ENCODE peak calls at places on chromosomes 2 and 18, in four cellular contexts. One of them, this sample, is unnamed.

GRCh38 chr18:65567372-65567771 is 183.4 kb upstream of the CDH7 start:
- DNase-seq in GM23338: peak; percentile 46
- DNase-seq in HepG2: peak; percentile 7
- DNase-seq in SJSA1: no peak
- DNase-seq in this sample: no peak

GRCh38 chr2:113124984-113125855 is 2.2 kb upstream of the IL1RN start:
- DNase-seq in HepG2: peak; percentile 74
- DNase-seq in SJSA1: no peak
- DNase-seq in GM23338: no peak
- DNase-seq in this sample: no peak

GRCh38 chr2:8534729-8535397 is 147.0 kb upstream of the ID2 start:
- DNase-seq in HepG2: peak; percentile 48
- DNase-seq in GM23338: no peak
- DNase-seq in SJSA1: no peak
- DNase-seq in this sample: no peak

GRCh38 chr18:37533647-37534565 is 31.7 kb downstream of the CELF4 start:
- DNase-seq in HepG2: no peak
- DNase-seq in SJSA1: no peak
- DNase-seq in GM23338: peak; percentile 76
- DNase-seq in this sample: no peak

GRCh38 chr2:27379840-27380625 is 501 bp downstream of the ZNF513 start:
- DNase-seq in SJSA1: peak; percentile 61
- DNase-seq in GM23338: peak; percentile 42
- DNase-seq in HepG2: peak; percentile 81
- DNase-seq in this sample: no peak

GRCh38 chr2:235543126-235543750 is 49.4 kb downstream of the AGAP1 start:
- DNase-seq in SJSA1: no peak
- DNase-seq in HepG2: no peak
- DNase-seq in GM23338: peak; percentile 23
- DNase-seq in this sample: no peak

GRCh38 chr2:136713739-136714138 is 51.6 kb upstream of the THSD7B start:
- DNase-seq in GM23338: no peak
- DNase-seq in HepG2: no peak
- DNase-seq in SJSA1: no peak
- DNase-seq in this sample: no peak

GRCh38 chr2:75464348-75464946 is 96.3 kb downstream of the EVA1A start:
- DNase-seq in HepG2: peak; percentile 39
- DNase-seq in GM23338: no peak
- DNase-seq in SJSA1: no peak
- DNase-seq in this sample: peak; percentile 42

GRCh38 chr2:155733091-155733870 is 599.2 kb downstream of the NR4A2 start:
- DNase-seq in HepG2: no peak
- DNase-seq in GM23338: no peak
- DNase-seq in SJSA1: no peak
- DNase-seq in this sample: peak; percentile 75

GRCh38 chr2:46564811-46565241 is 85.5 kb downstream of the TMEM247 start:
- DNase-seq in SJSA1: no peak
- DNase-seq in GM23338: no peak
- DNase-seq in HepG2: no peak
- DNase-seq in this sample: peak; percentile 51

GRCh38 chr2:98615481-98615880 is 7.1 kb downstream of the UNC50 start:
- DNase-seq in GM23338: peak; percentile 44
- DNase-seq in SJSA1: no peak
- DNase-seq in HepG2: no peak
- DNase-seq in this sample: no peak

GRCh38 chr2:75833386-75833785 is 122.7 kb upstream of the GCFC2 start:
- DNase-seq in HepG2: no peak
- DNase-seq in GM23338: no peak
- DNase-seq in SJSA1: no peak
- DNase-seq in this sample: no peak

GRCh38 chr2:219906114-219906693 is 278.8 kb downstream of the SLC4A3 start:
- DNase-seq in GM23338: no peak
- DNase-seq in SJSA1: no peak
- DNase-seq in HepG2: no peak
- DNase-seq in this sample: peak; percentile 2

GRCh38 chr2:180130403-180130802 is 123.3 kb upstream of the CWC22 start:
- DNase-seq in HepG2: no peak
- DNase-seq in GM23338: no peak
- DNase-seq in SJSA1: no peak
- DNase-seq in this sample: no peak

GRCh38 chr2:238230699-238231098 is 9.1 kb downstream of the HES6 start:
- DNase-seq in SJSA1: no peak
- DNase-seq in GM23338: no peak
- DNase-seq in HepG2: no peak
- DNase-seq in this sample: no peak

GRCh38 chr2:238233625-238234024 is 6.2 kb downstream of the HES6 start:
- DNase-seq in GM23338: no peak
- DNase-seq in HepG2: no peak
- DNase-seq in SJSA1: no peak
- DNase-seq in this sample: no peak

GRCh38 chr2:238228700-238229099 is 11.1 kb downstream of the HES6 start:
- DNase-seq in SJSA1: no peak
- DNase-seq in GM23338: no peak
- DNase-seq in HepG2: no peak
- DNase-seq in this sample: no peak

GRCh38 chr2:238231251-238231793 is 8.5 kb downstream of the HES6 start:
- DNase-seq in HepG2: no peak
- DNase-seq in SJSA1: no peak
- DNase-seq in GM23338: peak; percentile 90
- DNase-seq in this sample: no peak

GRCh38 chr2:238231809-238232208 is 8.0 kb downstream of the HES6 start:
- DNase-seq in GM23338: no peak
- DNase-seq in HepG2: no peak
- DNase-seq in SJSA1: no peak
- DNase-seq in this sample: no peak
- H3K4me3 ChIP-seq in GM23338: peak overlapping the region; percentile 84
- H3K4me3 ChIP-seq in HepG2: no peak overlapping the region
- H3K4me3 ChIP-seq in SJSA1: no peak overlapping the region
- H3K4me3 ChIP-seq in this sample: no peak overlapping the region

GRCh38 chr2:63665091-63665490 is 76.3 kb downstream of the MDH1 start:
- DNase-seq in HepG2: no peak
- DNase-seq in SJSA1: no peak
- DNase-seq in GM23338: no peak
- DNase-seq in this sample: no peak

GRCh38 chr2:63668000-63668399 is 79.2 kb downstream of the MDH1 start:
- DNase-seq in GM23338: peak; percentile 8
- DNase-seq in HepG2: no peak
- DNase-seq in SJSA1: no peak
- DNase-seq in this sample: no peak

GRCh38 chr2:63668464-63668863 is 79.7 kb downstream of the MDH1 start:
- DNase-seq in SJSA1: no peak
- DNase-seq in HepG2: no peak
- DNase-seq in GM23338: peak; percentile 17
- DNase-seq in this sample: no peak

GRCh38 chr2:63665806-63666205 is 77.0 kb downstream of the MDH1 start:
- DNase-seq in HepG2: no peak
- DNase-seq in GM23338: no peak
- DNase-seq in SJSA1: no peak
- DNase-seq in this sample: peak; percentile 30

DNA sequence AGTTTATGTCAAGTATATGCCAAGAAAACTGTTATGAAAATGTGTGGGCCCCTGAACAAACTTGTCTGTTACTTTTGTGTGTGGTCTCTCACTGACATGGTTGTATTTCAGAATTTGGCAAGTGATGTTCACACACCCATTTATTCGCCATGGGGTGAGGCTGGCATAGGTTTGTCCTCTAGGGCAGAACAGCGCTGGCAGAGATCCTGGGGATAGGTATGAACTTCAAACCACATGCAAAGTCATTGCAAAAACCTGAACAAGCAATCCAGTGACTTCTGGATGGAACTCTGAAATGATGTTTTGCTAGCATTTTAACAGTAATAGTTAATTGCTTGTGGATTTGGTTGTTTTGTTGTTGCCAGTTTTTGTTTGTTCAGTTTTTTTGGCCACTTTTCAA is 78.4 kb downstream of the MDH1 start:
- DNase-seq in SJSA1: no peak
- DNase-seq in GM23338: no peak
- DNase-seq in HepG2: no peak
- DNase-seq in this sample: no peak
- H3K27ac ChIP-seq in SJSA1: no peak overlapping the region
- H3K27ac ChIP-seq in GM23338: no peak overlapping the region
- H3K27ac ChIP-seq in HepG2: no peak overlapping the region
- H3K27ac ChIP-seq in this sample: no peak overlapping the region

GRCh38 chr2:105376010-105376409 is 22.8 kb downstream of the FHL2 start:
- DNase-seq in GM23338: no peak
- DNase-seq in HepG2: no peak
- DNase-seq in SJSA1: no peak
- DNase-seq in this sample: no peak
- H3K4me1 ChIP-seq in GM23338: no peaks in the 10 kb centered on the region
- H3K4me1 ChIP-seq in HepG2: peaks cover 12% of the 10 kb centered on the region
- H3K4me1 ChIP-seq in SJSA1: peaks cover 95% of the 10 kb centered on the region
- H3K4me1 ChIP-seq in this sample: no peaks in the 10 kb centered on the region

DNA sequence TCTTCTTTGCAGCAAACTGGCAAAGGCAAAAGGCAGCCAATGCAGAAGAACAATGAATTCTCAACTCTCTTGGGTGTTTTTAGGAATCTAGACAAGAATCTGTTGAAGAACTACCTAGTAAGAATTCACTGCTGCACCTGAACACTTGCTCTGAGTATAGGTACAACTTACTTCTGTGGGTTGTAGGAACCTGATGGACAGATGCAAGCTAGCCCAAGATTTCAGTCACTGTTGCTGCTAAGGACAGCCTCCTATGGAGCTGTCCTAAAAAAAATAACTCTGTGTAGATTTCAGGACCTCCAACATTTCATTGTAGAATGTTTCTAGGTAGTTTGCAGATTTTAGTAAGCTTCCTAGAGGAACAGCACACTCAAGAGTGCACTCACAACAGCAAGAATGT is 363.5 kb downstream of the CBLN2 start:
- DNase-seq in GM23338: no peak
- DNase-seq in HepG2: no peak
- DNase-seq in SJSA1: no peak
- DNase-seq in this sample: no peak
- H3K4me3 ChIP-seq in GM23338: no peak overlapping the region
- H3K4me3 ChIP-seq in HepG2: no peak overlapping the region
- H3K4me3 ChIP-seq in SJSA1: no peak overlapping the region
- H3K4me3 ChIP-seq in this sample: no peak overlapping the region

GRCh38 chr18:58256316-58257080 is 212.5 kb downstream of the NEDD4L start:
- DNase-seq in GM23338: no peak
- DNase-seq in HepG2: no peak
- DNase-seq in SJSA1: no peak
- DNase-seq in this sample: peak; percentile 30
- H3K27ac ChIP-seq in GM23338: peak overlapping the region; percentile 22
- H3K27ac ChIP-seq in HepG2: no peak overlapping the region
- H3K27ac ChIP-seq in SJSA1: no peak overlapping the region
- H3K27ac ChIP-seq in this sample: peak overlapping the region; percentile 93

GRCh38 chr18:28075501-28075900 is 101.4 kb downstream of the CDH2 start:
- DNase-seq in GM23338: no peak
- DNase-seq in HepG2: peak; percentile 31
- DNase-seq in SJSA1: no peak
- DNase-seq in this sample: peak; percentile 20

GRCh38 chr18:28078849-28079248 is 98.1 kb downstream of the CDH2 start:
- DNase-seq in HepG2: no peak
- DNase-seq in GM23338: no peak
- DNase-seq in SJSA1: no peak
- DNase-seq in this sample: no peak

GRCh38 chr18:28071199-28071598 is 105.7 kb downstream of the CDH2 start:
- DNase-seq in HepG2: no peak
- DNase-seq in GM23338: no peak
- DNase-seq in SJSA1: no peak
- DNase-seq in this sample: no peak

GRCh38 chr18:28078298-28078697 is 98.6 kb downstream of the CDH2 start:
- DNase-seq in HepG2: no peak
- DNase-seq in GM23338: no peak
- DNase-seq in SJSA1: no peak
- DNase-seq in this sample: no peak

GRCh38 chr18:28073658-28074057 is 103.3 kb downstream of the CDH2 start:
- DNase-seq in GM23338: no peak
- DNase-seq in SJSA1: no peak
- DNase-seq in HepG2: peak; percentile 70
- DNase-seq in this sample: no peak
- H3K4me1 ChIP-seq in GM23338: peaks cover 6% of the 10 kb centered on the region
- H3K4me1 ChIP-seq in SJSA1: peaks cover 30% of the 10 kb centered on the region
- H3K4me1 ChIP-seq in HepG2: peaks cover 33% of the 10 kb centered on the region
- H3K4me1 ChIP-seq in this sample: peaks cover 3% of the 10 kb centered on the region

GRCh38 chr2:223612501-223612900 is 10.3 kb upstream of the SCG2 start:
- DNase-seq in HepG2: no peak
- DNase-seq in GM23338: no peak
- DNase-seq in SJSA1: no peak
- DNase-seq in this sample: no peak
- H3K4me3 ChIP-seq in HepG2: no peak overlapping the region
- H3K4me3 ChIP-seq in GM23338: peak overlapping the region; percentile 45
- H3K4me3 ChIP-seq in SJSA1: peak overlapping the region; percentile 13
- H3K4me3 ChIP-seq in this sample: no peak overlapping the region

GRCh38 chr2:96809951-96810782 is 5.9 kb upstream of the CNNM3 start:
- DNase-seq in HepG2: peak; percentile 47
- DNase-seq in GM23338: no peak
- DNase-seq in SJSA1: no peak
- DNase-seq in this sample: no peak
- H3K27ac ChIP-seq in HepG2: peak overlapping the region; percentile 69
- H3K27ac ChIP-seq in GM23338: no peak overlapping the region
- H3K27ac ChIP-seq in SJSA1: no peak overlapping the region
- H3K27ac ChIP-seq in this sample: no peak overlapping the region

GRCh38 chr2:218406209-218406948 is 6.7 kb downstream of the CTDSP1 start:
- DNase-seq in GM23338: peak; percentile 97
- DNase-seq in SJSA1: peak; percentile 98
- DNase-seq in HepG2: peak; percentile 92
- DNase-seq in this sample: peak; percentile 96
- H3K4me1 ChIP-seq in GM23338: peaks cover 27% of the 10 kb centered on the region
- H3K4me1 ChIP-seq in SJSA1: peaks cover 21% of the 10 kb centered on the region
- H3K4me1 ChIP-seq in HepG2: peaks cover 61% of the 10 kb centered on the region
- H3K4me1 ChIP-seq in this sample: peaks cover 17% of the 10 kb centered on the region

DNA sequence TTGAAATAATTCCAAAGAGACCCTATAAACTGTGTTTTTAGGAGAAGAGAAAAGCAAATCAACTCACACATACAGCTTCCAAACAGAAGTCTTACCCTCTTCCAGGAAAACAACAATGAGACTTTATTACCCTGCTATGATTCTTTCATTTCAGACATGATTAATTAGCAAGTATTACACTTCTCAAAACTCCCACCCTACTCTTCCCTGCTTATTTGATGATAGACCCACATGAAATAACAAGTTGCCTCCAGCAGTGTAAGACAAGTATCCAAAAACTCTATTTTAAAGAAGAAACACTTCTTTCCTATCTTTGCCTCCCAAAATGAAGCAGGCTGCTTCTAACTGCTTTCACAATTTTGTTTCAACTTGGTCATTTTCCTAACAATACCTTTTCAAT is 4.1 kb downstream of the FIGN start:
- DNase-seq in GM23338: no peak
- DNase-seq in SJSA1: no peak
- DNase-seq in HepG2: no peak
- DNase-seq in this sample: peak; percentile 14
- H3K4me3 ChIP-seq in GM23338: no peak overlapping the region
- H3K4me3 ChIP-seq in SJSA1: no peak overlapping the region
- H3K4me3 ChIP-seq in HepG2: no peak overlapping the region
- H3K4me3 ChIP-seq in this sample: no peak overlapping the region

This sample was measured in SJCRH30.